ENCODE peak calls at places on chromosome 4, in four cellular contexts. V is IMR-90, K is right lobe of liver, Z is heart left ventricle. C is an unnamed sample.

GRCh38 chr4:82798168-82799005 is at the start of gene SCD5:
- DNase-seq in Z (peak), K (no peak), V (peak), C (peak)

GRCh38 chr4:104524591-104524990 is 29.9 kb upstream of the CXXC4 start:
- DNase-seq in K (no peak), V (peak), Z (no peak), C (no peak)

GRCh38 chr4:26235500-26235899 is 85.3 kb upstream of the RBPJ start:
- DNase-seq in K (no peak), Z (peak), V (peak), C (peak)

GRCh38 chr4:15690020-15690809 is 8.6 kb downstream of the FAM200B start:
- DNase-seq in K (no peak), V (peak), Z (no peak), C (peak)

GRCh38 chr4:67575232-67575888 is 16.8 kb downstream of the STAP1 start:
- DNase-seq in Z (no peak), V (no peak), K (no peak), C (peak)

GRCh38 chr4:83639849-83640493 is 104.1 kb downstream of the GPAT3 start:
- DNase-seq in Z (no peak), V (peak), K (peak), C (peak)

GRCh38 chr4:8409271-8410065 is 31.1 kb downstream of the ACOX3 start:
- DNase-seq in K (no peak), Z (peak), V (no peak), C (peak)

GRCh38 chr4:111475001-111475400 is 670.3 kb upstream of the FAM241A start:
- DNase-seq in Z (no peak), V (peak), K (no peak), C (peak)

GRCh38 chr4:23297327-23297726 is 592.5 kb downstream of the PPARGC1A start:
- DNase-seq in Z (no peak), V (no peak), K (no peak), C (peak)

GRCh38 chr4:15778742-15779231 is 659 bp downstream of the CD38 start:
- DNase-seq in Z (peak), V (no peak), K (peak), C (peak)

GRCh38 chr4:182144621-182145359 is 98.4 kb upstream of the TENM3 start:
- DNase-seq in V (peak), Z (no peak), K (no peak), C (no peak)

GRCh38 chr4:54940996-54941395 is 184.4 kb downstream of the KDR start:
- DNase-seq in Z (no peak), V (no peak), K (no peak), C (no peak)

GRCh38 chr4:83285022-83285387 is 407 bp upstream of the COQ2 start:
- DNase-seq in K (no peak), V (peak), Z (no peak), C (peak)

GRCh38 chr4:110193822-110194761 is 4.3 kb downstream of the ELOVL6 start:
- DNase-seq in V (peak), K (peak), Z (peak), C (peak)

GRCh38 chr4:185535818-185536729 is 767 bp upstream of the PDLIM3 start:
- DNase-seq in Z (peak), K (no peak), V (no peak), C (no peak)
- TF ChIP-seq POLR2A in Z (peak), K (no peak), V (no peak), C (no peak)

DNA sequence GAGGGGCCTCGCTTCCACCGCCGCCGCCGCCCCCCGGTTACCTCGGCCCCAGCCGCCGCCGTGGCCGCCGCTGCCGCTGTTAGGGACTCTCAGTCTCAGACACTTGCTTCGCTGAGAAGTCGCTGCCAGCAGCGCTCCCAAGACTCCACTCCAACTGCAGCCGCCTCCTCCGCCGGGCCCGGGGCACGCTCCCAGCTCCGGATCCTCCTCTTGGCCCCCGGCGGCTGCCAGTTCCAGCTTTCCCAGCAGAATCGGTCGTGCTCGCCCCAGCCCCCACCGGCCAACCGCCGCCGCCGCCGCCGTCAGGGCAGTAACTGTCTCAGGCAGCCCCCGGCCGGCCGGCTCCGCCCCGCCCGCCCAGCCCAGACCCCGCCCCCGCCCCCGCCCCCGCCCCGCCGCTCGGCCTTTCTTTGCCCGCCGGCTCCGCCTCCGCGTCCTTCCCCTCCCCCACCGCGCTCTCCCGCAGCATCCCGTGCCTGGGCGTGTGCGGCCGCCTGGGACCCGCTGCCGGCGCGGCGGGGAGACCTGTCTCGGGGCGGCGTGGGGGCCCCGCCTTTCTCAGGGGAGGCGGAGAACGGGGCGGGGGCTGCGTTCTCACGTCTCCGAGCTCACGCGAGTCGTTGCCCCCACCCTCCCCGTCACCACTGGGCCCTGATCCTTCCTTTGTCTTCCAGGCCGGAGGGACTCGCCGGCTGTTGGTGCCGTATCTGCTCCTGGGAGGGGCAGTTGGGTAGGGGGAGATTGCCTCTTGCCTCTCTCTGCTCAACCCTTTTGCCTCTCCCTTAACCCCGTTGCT is at the start of gene ANKRD50:
- DNase-seq in V (peak), Z (peak), K (peak), C (peak)
- TF ChIP-seq POLR2A in V (peak), Z (peak), K (peak), C (no peak)

GRCh38 chr4:152535236-152535902 is 523 bp downstream of the FBXW7 start:
- DNase-seq in Z (peak), K (no peak), V (no peak), C (peak)

GRCh38 chr4:152536545-152537182 is 772 bp upstream of the FBXW7 start:
- DNase-seq in K (no peak), V (peak), Z (no peak), C (peak)

GRCh38 chr4:152535903-152536544 is at the start of gene FBXW7:
- DNase-seq in V (peak), Z (peak), K (peak), C (peak)

GRCh38 chr4:152537881-152538280 is 2.0 kb upstream of the FBXW7 start:
- DNase-seq in Z (no peak), K (no peak), V (no peak), C (no peak)

GRCh38 chr4:152534541-152535231 is 1.2 kb downstream of the FBXW7 start:
- DNase-seq in V (no peak), Z (peak), K (peak), C (peak)
- TF ChIP-seq POLR2A in V (no peak), Z (no peak), K (no peak), C (no peak)

GRCh38 chr4:55979562-55979961 is 30.8 kb downstream of the CEP135 start:
- DNase-seq in V (no peak), K (no peak), Z (no peak), C (no peak)

DNA sequence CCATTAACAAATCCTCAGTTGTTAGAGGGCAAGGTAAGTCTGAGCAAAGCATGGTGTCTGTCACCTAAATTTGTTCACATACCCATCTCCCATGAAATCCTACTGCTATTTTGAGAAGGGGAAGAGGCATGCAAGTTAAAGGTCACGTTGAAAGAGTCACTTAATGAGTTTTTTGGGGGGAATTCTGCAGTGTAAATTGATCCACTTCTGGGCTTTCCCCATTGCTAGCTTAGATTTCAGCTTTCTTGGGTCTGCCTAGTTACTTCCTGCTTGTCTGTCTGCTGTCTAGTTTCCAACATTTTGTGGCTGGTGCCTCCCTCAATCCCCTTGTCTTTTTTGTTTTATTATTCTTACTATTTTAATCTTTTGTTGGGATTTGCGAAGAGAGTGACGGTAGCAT is 32.0 kb downstream of the CEP135 start:
- DNase-seq in Z (no peak), V (no peak), K (no peak), C (no peak)
- TF ChIP-seq POLR2A in Z (no peak), V (no peak), K (no peak), C (no peak)

GRCh38 chr4:48269861-48270515 is 350 bp upstream of the TEC start:
- DNase-seq in Z (peak), V (peak), K (peak), C (peak)
- TF ChIP-seq POLR2A in Z (peak), V (no peak), K (peak), C (peak)

GRCh38 chr4:4577359-4577875 is 35.6 kb upstream of the STX18 start:
- DNase-seq in V (no peak), Z (no peak), K (no peak), C (no peak)

GRCh38 chr4:4574792-4575191 is 32.9 kb upstream of the STX18 start:
- DNase-seq in Z (peak), V (peak), K (no peak), C (no peak)

GRCh38 chr4:4572821-4573220 is 31.0 kb upstream of the STX18 start:
- DNase-seq in Z (no peak), K (no peak), V (peak), C (no peak)

GRCh38 chr4:4574052-4574451 is 32.2 kb upstream of the STX18 start:
- DNase-seq in Z (no peak), K (no peak), V (no peak), C (no peak)

GRCh38 chr4:4575284-4576211 is 33.7 kb upstream of the STX18 start:
- DNase-seq in V (peak), K (peak), Z (peak), C (no peak)
- TF ChIP-seq POLR2A in V (peak), K (peak), Z (peak), C (no peak)

GRCh38 chr4:7160439-7160838 is 31.9 kb upstream of the SORCS2 start:
- DNase-seq in K (peak), V (no peak), Z (peak), C (no peak)
- TF ChIP-seq POLR2A in K (no peak), V (no peak), Z (no peak), C (no peak)

DNA sequence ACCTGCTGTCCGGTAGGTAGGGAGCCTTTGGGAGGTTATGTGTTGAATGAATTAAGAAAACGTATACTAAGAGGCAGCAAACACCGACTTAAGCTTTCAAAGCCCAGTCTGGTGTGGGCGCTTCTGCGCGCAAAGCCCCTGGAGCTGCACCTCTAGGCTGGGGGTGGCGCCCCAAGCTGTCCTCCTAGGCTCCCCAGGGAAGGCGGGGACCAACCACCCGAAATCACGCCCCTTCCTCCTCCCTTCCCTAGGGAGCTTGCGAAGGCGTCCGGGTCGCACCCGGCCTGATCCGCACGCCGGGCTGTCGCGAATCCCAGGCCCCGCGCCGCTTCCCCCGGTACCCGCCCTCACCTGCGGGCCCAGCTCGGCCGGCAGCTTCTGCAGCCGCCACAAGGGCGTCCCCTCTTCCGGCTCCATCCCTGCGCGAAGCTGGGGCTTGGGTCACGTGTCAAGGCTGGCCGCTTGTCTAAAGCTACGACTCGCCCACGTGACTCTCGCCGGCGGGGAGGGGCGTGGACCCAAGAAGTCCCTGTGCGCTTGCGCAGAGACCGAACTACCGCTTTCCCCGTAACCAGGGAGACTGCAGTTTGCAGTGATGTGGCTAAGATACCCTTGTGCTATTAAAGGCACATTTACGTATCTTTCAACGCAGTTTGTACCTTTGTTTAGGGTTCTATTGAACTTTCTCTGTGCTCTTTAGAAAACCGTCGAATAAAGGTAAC is at the start of gene COMMD8:
- DNase-seq in V (peak), Z (peak), K (peak), C (peak)
- TF ChIP-seq POLR2A in V (peak), Z (peak), K (peak), C (peak)

GRCh38 chr4:174907508-174907907 is 10.7 kb upstream of the ADAM29 start:
- DNase-seq in K (no peak), V (no peak), Z (no peak), C (no peak)

GRCh38 chr4:174912919-174913543 is 5.1 kb upstream of the ADAM29 start:
- DNase-seq in V (no peak), Z (no peak), K (no peak), C (no peak)

DNA sequence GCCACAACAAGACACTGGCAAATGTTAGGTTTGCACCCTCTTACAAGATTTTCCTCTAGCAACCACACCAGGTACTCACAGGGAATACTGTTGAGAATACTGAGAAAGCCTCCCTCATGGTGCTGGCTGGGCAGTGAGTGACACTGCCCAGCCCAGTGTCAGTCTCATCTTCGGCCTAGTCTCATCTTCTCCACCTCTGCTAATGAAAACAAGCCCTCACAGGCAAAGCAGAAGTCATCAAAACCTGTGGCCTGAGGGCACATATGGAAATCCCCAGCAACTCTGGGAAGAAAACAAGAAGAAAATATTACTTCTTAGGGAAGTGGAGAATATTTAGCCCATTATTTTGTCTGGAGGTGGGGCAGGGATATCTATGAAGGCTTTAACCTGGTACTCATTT is 7.9 kb upstream of the ADAM29 start:
- DNase-seq in V (no peak), K (no peak), Z (no peak), C (no peak)
- TF ChIP-seq POLR2A in V (no peak), K (no peak), Z (no peak), C (no peak)

C was measured in NB4.